ENCODE peak calls at places on chromosomes 7 and 10, in six cellular contexts. O is Calu3; M is stimulated activated CD8-positive, alpha-beta memory T cell treated with anti-CD3 and anti-CD28 coated beads, Interleukin-15, amount 100 ng/mL, for 24 hours; R is iris pigment epithelial cell; Y is mucosa of descending colon; X is GM12865. L is an unnamed sample.

GRCh38 chr10:78992333-78992732 is 76.4 kb upstream of the ZMIZ1 start:
- DNase-seq in O (no peak), M (no peak), R (no peak), Y (no peak), X (peak), L (peak)

GRCh38 chr7:30925117-30925516 is 13.5 kb downstream of the AQP1 start:
- DNase-seq in O (no peak), M (no peak), R (no peak), Y (peak), X (no peak), L (no peak)

GRCh38 chr7:46383605-46384004 is 462.5 kb upstream of the IGFBP3 start:
- DNase-seq in O (no peak), M (no peak), R (peak), Y (no peak), X (peak), L (no peak)

GRCh38 chr7:132424821-132425739 is 151.2 kb downstream of the PLXNA4 start:
- DNase-seq in O (no peak), M (no peak), R (no peak), Y (no peak), X (no peak), L (no peak)

GRCh38 chr10:77614778-77615625 is 22.6 kb downstream of the KCNMA1 start:
- DNase-seq in O (no peak), M (no peak), R (peak), Y (no peak), X (no peak), L (no peak)

GRCh38 chr10:101558206-101558605 is 29.9 kb downstream of the POLL start:
- DNase-seq in O (no peak), M (no peak), R (no peak), Y (no peak), X (peak), L (peak)

GRCh38 chr10:5094265-5095205 is at the start of gene AKR1C3:
- DNase-seq in O (peak), M (no peak), R (peak), Y (peak), X (peak), L (peak)

GRCh38 chr7:123871998-123872867 is 27.3 kb downstream of the HYAL4 start:
- DNase-seq in O (peak), M (no peak), R (peak), Y (peak), X (peak), L (peak)

GRCh38 chr10:3835770-3836169 is 50.8 kb upstream of the KLF6 start:
- DNase-seq in O (no peak), M (no peak), R (no peak), Y (no peak), X (peak), L (no peak)

GRCh38 chr7:46900312-46901263 is 681.3 kb downstream of the TNS3 start:
- DNase-seq in O (no peak), M (no peak), R (peak), Y (no peak), X (peak), L (no peak)

GRCh38 chr7:8434290-8435002 is 1.0 kb downstream of the NXPH1 start:
- DNase-seq in O (no peak), M (no peak), R (no peak), Y (no peak), X (no peak), L (no peak)

GRCh38 chr7:148723846-148724245 is 25.1 kb downstream of the CUL1 start:
- DNase-seq in O (no peak), M (no peak), R (peak), Y (no peak), X (no peak), L (no peak)

GRCh38 chr10:119191881-119192280 is 13.3 kb upstream of the PRDX3 start:
- DNase-seq in O (no peak), M (no peak), R (no peak), Y (no peak), X (no peak), L (no peak)

GRCh38 chr10:7400068-7400824 is 10.6 kb downstream of the SFMBT2 start:
- DNase-seq in O (no peak), M (no peak), R (no peak), Y (no peak), X (no peak), L (peak)

GRCh38 chr10:47361293-47361692 is 13.1 kb downstream of the RBP3 start:
- DNase-seq in O (peak), M (no peak), R (peak), Y (peak), X (peak), L (peak)

GRCh38 chr10:60172363-60172990 is 217.2 kb downstream of the ANK3 start:
- DNase-seq in O (peak), M (no peak), R (no peak), Y (no peak), X (no peak), L (no peak)

GRCh38 chr10:119246862-119247549 is 39.6 kb downstream of the GRK5 start:
- DNase-seq in O (no peak), M (no peak), R (peak), Y (no peak), X (no peak), L (no peak)

GRCh38 chr7:4706384-4707032 is 24.4 kb downstream of the FOXK1 start:
- DNase-seq in O (no peak), M (no peak), R (peak), Y (no peak), X (no peak), L (no peak)

GRCh38 chr10:100725041-100725440 is 20.3 kb upstream of the PAX2 start:
- DNase-seq in O (no peak), M (no peak), R (no peak), Y (no peak), X (no peak), L (no peak)

GRCh38 chr10:30984563-30985328 is 46.9 kb downstream of the ZNF438 start:
- DNase-seq in O (no peak), M (no peak), R (peak), Y (no peak), X (no peak), L (no peak)

GRCh38 chr7:153524070-153524601 is 528.1 kb upstream of the DPP6 start:
- DNase-seq in O (no peak), M (no peak), R (no peak), Y (no peak), X (no peak), L (no peak)

GRCh38 chr7:98556288-98556687 is 60.8 kb upstream of the NPTX2 start:
- DNase-seq in O (no peak), M (no peak), R (no peak), Y (no peak), X (no peak), L (no peak)

GRCh38 chr7:130642383-130642782 is 26.2 kb downstream of the COPG2 start:
- DNase-seq in O (no peak), M (no peak), R (no peak), Y (no peak), X (no peak), L (no peak)

GRCh38 chr10:21396889-21397288 is 128.6 kb downstream of the SKIDA1 start:
- DNase-seq in O (no peak), M (no peak), R (no peak), Y (no peak), X (no peak), L (no peak)

GRCh38 chr10:77441541-77442175 is 195.9 kb downstream of the KCNMA1 start:
- DNase-seq in O (no peak), M (no peak), R (no peak), Y (no peak), X (no peak), L (no peak)

GRCh38 chr7:14766747-14767146 is 135.8 kb downstream of the DGKB start:
- DNase-seq in O (no peak), M (no peak), R (no peak), Y (no peak), X (no peak), L (no peak)

GRCh38 chr10:69715899-69716606 is 85.7 kb upstream of the COL13A1 start:
- DNase-seq in O (no peak), M (no peak), R (no peak), Y (no peak), X (no peak), L (no peak)

GRCh38 chr7:16764942-16765341 is 11.4 kb downstream of the TSPAN13 start:
- DNase-seq in O (no peak), M (no peak), R (no peak), Y (no peak), X (no peak), L (no peak)

GRCh38 chr10:84539244-84539643 is 210.9 kb downstream of the CCSER2 start:
- DNase-seq in O (no peak), M (no peak), R (no peak), Y (no peak), X (no peak), L (no peak)

GRCh38 chr7:128003179-128003578 is 28.1 kb downstream of the LRRC4 start:
- DNase-seq in O (no peak), M (no peak), R (no peak), Y (no peak), X (peak), L (no peak)

GRCh38 chr10:58412502-58412961 is 27.3 kb downstream of the TFAM start:
- DNase-seq in O (no peak), M (no peak), R (peak), Y (no peak), X (no peak), L (no peak)

GRCh38 chr10:97534746-97535367 is 36.1 kb downstream of the UBTD1 start:
- DNase-seq in O (peak), M (no peak), R (peak), Y (peak), X (peak), L (peak)

GRCh38 chr7:106045592-106045991 is 66.5 kb downstream of the SYPL1 start:
- DNase-seq in O (no peak), M (no peak), R (peak), Y (no peak), X (no peak), L (no peak)

L was measured in SJCRH30.